ENCODE peak calls at places on chromosomes 12 and 14, in seven cellular contexts. W is psoas muscle, R is HCT116, S is fibroblast of lung, O is colonic mucosa, B is cardiac muscle cell, C is IMR-90. L is an unnamed sample. For H3K4me1 and H3K36me3, the result is how much of the 10 kb centered on the place peaks cover.

GRCh38 chr14:90561920-90562319 is 165.1 kb downstream of the CALM1 start:
- DNase-seq in W (no peak), R (no peak), S (no peak), O (no peak), B (no peak), C (no peak), L (no peak)

GRCh38 chr14:75070383-75070782 is 942 bp downstream of the ZC2HC1C start:
- DNase-seq in W (peak), R (no peak), S (no peak), O (no peak), B (no peak), C (no peak), L (peak)

GRCh38 chr12:65511927-65512326 is 233.4 kb downstream of the MSRB3 start:
- DNase-seq in W (no peak), R (no peak), S (no peak), O (no peak), B (no peak), C (no peak), L (no peak)

GRCh38 chr12:109518820-109519665 is 41.6 kb downstream of the UBE3B start:
- DNase-seq in W (peak), R (peak), S (peak), O (peak), B (peak), C (peak), L (peak)

GRCh38 chr14:74579447-74580274 is 32.4 kb downstream of the LTBP2 start:
- DNase-seq in W (no peak), R (peak), S (peak), O (no peak), B (no peak), C (peak), L (no peak)

GRCh38 chr12:80325167-80325959 is 118.7 kb upstream of the PTPRQ start:
- DNase-seq in W (no peak), R (no peak), S (no peak), O (no peak), B (peak), C (no peak), L (no peak)

GRCh38 chr12:46300906-46301305 is 32.1 kb upstream of the SLC38A1 start:
- DNase-seq in W (no peak), R (no peak), S (peak), O (no peak), B (no peak), C (peak), L (no peak)

GRCh38 chr14:81656811-81657210 is 123.2 kb upstream of the SEL1L start:
- DNase-seq in W (no peak), R (no peak), S (no peak), O (no peak), B (no peak), C (no peak), L (no peak)

GRCh38 chr14:91177073-91177796 is 63.4 kb downstream of the DGLUCY start:
- DNase-seq in W (peak), R (peak), S (peak), O (peak), B (peak), C (peak), L (no peak)

GRCh38 chr14:52043690-52044089 is 25.2 kb downstream of the NID2 start:
- DNase-seq in W (no peak), R (peak), S (no peak), O (peak), B (peak), C (peak), L (no peak)

GRCh38 chr12:49369723-49370145 is 2.5 kb downstream of the SPATS2 start:
- DNase-seq in W (peak), R (no peak), S (peak), O (peak), B (peak), C (peak), L (no peak)

GRCh38 chr14:65604946-65605345 is 192.4 kb downstream of the FUT8 start:
- DNase-seq in W (no peak), R (no peak), S (peak), O (no peak), B (no peak), C (peak), L (no peak)

GRCh38 chr14:63713765-63714164 is 14.1 kb downstream of the SGPP1 start:
- DNase-seq in W (no peak), R (peak), S (peak), O (no peak), B (no peak), C (peak), L (no peak)

GRCh38 chr12:77439749-77440148 is 374.4 kb upstream of the E2F7 start:
- DNase-seq in W (no peak), R (no peak), S (no peak), O (no peak), B (no peak), C (no peak), L (no peak)

GRCh38 chr12:79934309-79935020 is 432 bp downstream of the PPP1R12A start:
- DNase-seq in W (no peak), R (no peak), S (peak), O (peak), B (peak), C (peak), L (no peak)

GRCh38 chr14:59208224-59208814 is 19.9 kb downstream of the DAAM1 start:
- DNase-seq in W (no peak), R (no peak), S (peak), O (no peak), B (no peak), C (peak), L (no peak)

GRCh38 chr12:91178139-91178561 is 4.5 kb downstream of the DCN start:
- DNase-seq in W (peak), R (no peak), S (peak), O (no peak), B (peak), C (peak), L (no peak)

GRCh38 chr12:23757541-23757962 is 191.9 kb downstream of the SOX5 start:
- DNase-seq in W (no peak), R (no peak), S (no peak), O (no peak), B (peak), C (no peak), L (no peak)

GRCh38 chr14:22572562-22573058 is 16.4 kb downstream of the DAD1 start:
- DNase-seq in W (no peak), R (no peak), S (peak), O (no peak), B (no peak), C (peak), L (no peak)

GRCh38 chr14:76090611-76091010 is 61.1 kb upstream of the GPATCH2L start:
- DNase-seq in W (no peak), R (no peak), S (no peak), O (no peak), B (no peak), C (no peak), L (no peak)

GRCh38 chr14:61525293-61526011 is 169.9 kb upstream of the HIF1A start:
- DNase-seq in W (peak), R (peak), S (peak), O (peak), B (no peak), C (peak), L (peak)

GRCh38 chr12:14993537-14994266 is 20.9 kb downstream of the PDE6H start:
- DNase-seq in W (no peak), R (no peak), S (peak), O (no peak), B (no peak), C (peak), L (no peak)

GRCh38 chr12:94841171-94841570 is 162.3 kb downstream of the NDUFA12 start:
- DNase-seq in W (no peak), R (no peak), S (peak), O (no peak), B (no peak), C (no peak), L (no peak)

GRCh38 chr12:5043589-5044419 is at the start of gene KCNA5:
- DNase-seq in W (no peak), R (no peak), S (no peak), O (no peak), B (peak), C (no peak), L (no peak)

GRCh38 chr12:124646385-124647230 is 79.2 kb upstream of the NCOR2 start:
- DNase-seq in W (no peak), R (no peak), S (no peak), O (no peak), B (no peak), C (no peak), L (no peak)

GRCh38 chr12:51866762-51867161 is 18.2 kb upstream of the FIGNL2 start:
- DNase-seq in W (no peak), R (no peak), S (no peak), O (no peak), B (no peak), C (no peak), L (no peak)
- H3K4me1 ChIP-seq in W (under half), R (under half), S (under half), O (under half), B (under half), C (under half), L (under half)

GRCh38 chr12:897386-897785 is 52.1 kb downstream of the RAD52 start:
- DNase-seq in W (no peak), R (no peak), S (no peak), O (no peak), B (no peak), C (no peak), L (no peak)
- H3K36me3 ChIP-seq in W (half or more), R (under half), S (under half), O (under half), B (half or more), C (under half), L (under half)

DNA sequence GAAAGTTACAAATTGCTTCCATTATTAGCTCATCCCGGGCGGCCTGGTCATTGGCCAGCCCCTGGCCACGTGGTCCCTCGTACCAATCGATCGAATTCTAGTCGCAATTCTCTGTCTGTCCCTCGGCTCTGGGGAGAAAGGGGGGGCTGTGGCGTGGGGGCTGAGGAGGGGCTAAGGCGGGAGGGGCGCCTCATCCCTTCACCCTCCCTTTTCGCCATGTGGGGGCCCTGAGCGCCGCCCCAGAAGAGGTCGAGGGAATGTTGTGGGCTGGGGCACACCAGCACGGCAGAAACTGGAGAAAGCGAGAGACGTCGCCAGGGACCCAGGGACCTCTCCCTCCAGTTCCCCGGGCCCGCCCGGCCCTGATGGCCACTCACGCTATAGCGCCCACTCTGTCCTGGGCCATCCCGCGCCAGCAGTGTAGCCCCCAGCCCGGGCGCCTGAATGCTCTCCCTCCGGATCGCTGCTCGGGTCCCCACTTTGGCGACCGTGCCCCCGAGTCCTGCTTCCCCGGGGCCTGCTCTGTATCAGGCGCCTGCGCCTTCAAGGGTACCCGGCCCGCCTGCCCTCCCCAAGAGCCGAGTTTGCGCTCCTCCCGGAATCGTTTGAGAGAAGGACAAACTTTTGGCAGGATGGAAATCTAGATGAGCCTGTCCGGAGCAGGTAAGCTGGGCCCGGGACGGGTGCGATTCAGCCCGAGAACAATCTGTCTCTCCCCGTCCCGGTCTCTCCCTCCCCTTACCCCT is 62.7 kb downstream of the SMUG1 start:
- DNase-seq in W (peak), R (no peak), S (no peak), O (no peak), B (no peak), C (no peak), L (no peak)
- TF ChIP-seq CTCF in W (no peak), R (no peak), S (no peak), O (no peak), B (no peak), C (no peak), L (no peak)

GRCh38 chr12:573226-573625 is 90.0 kb downstream of the NINJ2 start:
- DNase-seq in W (no peak), R (no peak), S (no peak), O (no peak), B (no peak), C (no peak), L (no peak)

GRCh38 chr12:575948-576612 is 87.2 kb downstream of the NINJ2 start:
- DNase-seq in W (peak), R (peak), S (peak), O (peak), B (peak), C (peak), L (peak)

GRCh38 chr12:576613-577110 is 86.6 kb downstream of the NINJ2 start:
- DNase-seq in W (no peak), R (no peak), S (no peak), O (no peak), B (no peak), C (no peak), L (no peak)

GRCh38 chr12:575129-575502 is 88.1 kb downstream of the NINJ2 start:
- DNase-seq in W (peak), R (no peak), S (no peak), O (no peak), B (no peak), C (no peak), L (no peak)

GRCh38 chr12:574475-575128 is 88.6 kb downstream of the NINJ2 start:
- DNase-seq in W (no peak), R (peak), S (no peak), O (no peak), B (no peak), C (no peak), L (no peak)
- H3K4me1 ChIP-seq in W (under half), R (half or more), S (under half), O (under half), B (under half), C (under half), L (under half)

GRCh38 chr12:57198329-57198728 is 18.3 kb upstream of the NXPH4 start:
- DNase-seq in W (no peak), R (no peak), S (no peak), O (no peak), B (no peak), C (no peak), L (no peak)

GRCh38 chr12:57201219-57201618 is 15.4 kb upstream of the NXPH4 start:
- DNase-seq in W (no peak), R (no peak), S (no peak), O (no peak), B (no peak), C (no peak), L (no peak)

GRCh38 chr12:57200497-57200896 is 16.1 kb upstream of the NXPH4 start:
- DNase-seq in W (no peak), R (no peak), S (no peak), O (no peak), B (no peak), C (no peak), L (no peak)

GRCh38 chr12:57196956-57197355 is 19.6 kb upstream of the NXPH4 start:
- DNase-seq in W (no peak), R (no peak), S (no peak), O (no peak), B (no peak), C (no peak), L (no peak)

GRCh38 chr12:57199191-57199590 is 17.4 kb upstream of the NXPH4 start:
- DNase-seq in W (no peak), R (no peak), S (no peak), O (no peak), B (no peak), C (no peak), L (no peak)
- H3K36me3 ChIP-seq in W (half or more), R (under half), S (half or more), O (under half), B (half or more), C (half or more), L (under half)

DNA sequence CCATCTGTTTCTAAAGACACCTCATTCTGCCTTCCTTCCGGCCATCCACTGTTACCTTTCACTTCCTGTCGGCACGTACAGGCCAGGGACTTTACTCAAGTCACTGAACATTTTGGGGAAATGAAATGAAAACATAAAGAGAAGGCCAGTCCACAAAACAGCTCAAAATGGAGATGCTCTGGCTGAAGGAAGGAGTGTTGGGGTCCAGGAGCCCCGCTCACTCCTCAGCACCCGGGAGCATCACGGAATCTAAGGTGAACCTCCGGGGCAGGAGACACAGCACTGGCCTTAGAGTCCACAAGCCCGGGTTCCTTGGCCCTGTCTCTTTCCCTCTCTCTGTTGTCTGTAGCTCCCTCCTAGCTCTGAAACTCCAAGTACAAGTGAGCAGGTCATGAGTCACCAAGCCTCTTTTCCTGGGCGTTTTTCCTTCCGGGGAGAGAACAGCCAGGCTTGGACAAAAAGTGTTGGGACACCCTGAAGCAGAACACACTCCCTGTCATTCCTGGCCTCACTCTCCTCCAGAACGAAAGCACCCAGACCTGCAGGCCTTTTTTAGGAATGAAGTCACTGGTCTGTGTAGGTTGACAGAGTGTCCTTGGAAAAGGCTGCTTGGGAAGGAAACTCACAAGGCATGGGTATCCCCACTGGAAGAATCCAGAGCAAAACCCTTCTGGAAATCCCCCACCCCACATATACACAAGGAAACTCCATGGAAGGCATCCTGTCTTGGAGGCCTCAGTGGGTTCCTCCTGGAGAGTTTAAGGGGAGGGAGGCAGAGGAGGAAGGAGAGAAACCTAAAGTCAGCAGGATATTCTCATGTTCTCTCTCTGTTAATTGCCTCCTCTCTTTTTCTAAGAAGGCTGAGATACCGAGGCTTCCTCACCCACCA is 245.3 kb downstream of the ZFP36L1 start:
- DNase-seq in W (peak), R (peak), S (peak), O (no peak), B (no peak), C (peak), L (no peak)
- TF ChIP-seq CTCF in W (no peak), R (no peak), S (peak), O (no peak), B (no peak), C (peak), L (no peak)